ENCODE peak calls at places on chromosomes 11 and 22, in five cellular contexts. Z is Calu3, E is HT-29, I is AG09309, X is progenitor cell of endocrine pancreas. T is an unnamed sample.
A peak's percentile ranks its signal among the peaks of the same experiment; 100 is the strongest.

GRCh38 chr22:39350803-39351688 is 1.3 kb downstream of the SYNGR1 start:
- DNase-seq in Z (no peak), E (no peak), I (no peak), X (no peak), T (no peak)

GRCh38 chr11:581342-581741 is 5.1 kb downstream of the PHRF1 start:
- DNase-seq in Z (no peak), E (no peak), I (no peak), X (no peak), T (no peak)

GRCh38 chr22:22769434-22770279 is 118.0 kb upstream of the IGLL5 start:
- DNase-seq in Z (no peak), E (no peak), I (no peak), X (no peak), T (no peak)

GRCh38 chr11:70519117-70519516 is 120.8 kb downstream of the CTTN start:
- DNase-seq in Z (no peak), E (no peak), I (no peak), X (no peak), T (no peak)

GRCh38 chr11:58508814-58509213 is 909 bp upstream of the OR5B21 start:
- DNase-seq in Z (no peak), E (no peak), I (no peak), X (no peak), T (no peak)

GRCh38 chr11:15819679-15820286 is 536.6 kb downstream of the SOX6 start:
- DNase-seq in Z (peak; percentile 86), E (peak; percentile 90), I (no peak), X (peak; percentile 37), T (peak; percentile 68)

GRCh38 chr11:34346551-34346950 is 11.3 kb downstream of the ABTB2 start:
- DNase-seq in Z (peak; percentile 21), E (peak; percentile 78), I (no peak), X (no peak), T (no peak)

GRCh38 chr11:14373941-14374646 is 15.1 kb upstream of the RRAS2 start:
- DNase-seq in Z (peak; percentile 7), E (no peak), I (peak; percentile 57), X (no peak), T (no peak)

GRCh38 chr11:69387409-69387885 is 93.5 kb downstream of the MYEOV start:
- DNase-seq in Z (no peak), E (no peak), I (no peak), X (no peak), T (no peak)

GRCh38 chr11:100328626-100329340 is 358.3 kb upstream of the ARHGAP42 start:
- DNase-seq in Z (no peak), E (peak; percentile 12), I (no peak), X (no peak), T (peak; percentile 24)

GRCh38 chr11:69316941-69317340 is 23.0 kb downstream of the MYEOV start:
- DNase-seq in Z (no peak), E (no peak), I (no peak), X (no peak), T (no peak)

GRCh38 chr11:2690261-2690575 is 9.6 kb downstream of the KCNQ1OT1 start:
- DNase-seq in Z (no peak), E (no peak), I (no peak), X (no peak), T (no peak)

GRCh38 chr11:70517203-70517602 is 118.9 kb downstream of the CTTN start:
- DNase-seq in Z (peak; percentile 25), E (no peak), I (no peak), X (no peak), T (no peak)

GRCh38 chr11:60831501-60832079 is 10.3 kb upstream of the CCDC86 start:
- DNase-seq in Z (no peak), E (no peak), I (peak; percentile 44), X (no peak), T (no peak)

GRCh38 chr11:128324531-128325141 is 262.7 kb downstream of the ETS1 start:
- DNase-seq in Z (no peak), E (no peak), I (no peak), X (no peak), T (no peak)

T was measured in LoVo.